ENCODE peak calls at places on chromosome 18, in four cellular contexts. T is iPS-NIHi11, J is GM03348, Z is amniotic stem cell. R is an unnamed sample.

GRCh38 chr18:58937913-58938312 is 73.2 kb downstream of the ZNF532 start:
- DNase-seq in J (peak), Z (no peak), T (no peak), R (no peak)

GRCh38 chr18:48896875-48897511 is 53.8 kb downstream of the SMAD7 start:
- DNase-seq in Z (no peak), T (peak), J (peak), R (no peak)

GRCh38 chr18:31506024-31506742 is 8.2 kb downstream of the DSG2 start:
- DNase-seq in J (peak), Z (no peak), T (no peak), R (no peak)

GRCh38 chr18:13539050-13539449 is 187.3 kb downstream of the FAM210A start:
- DNase-seq in J (no peak), T (no peak), Z (no peak), R (no peak)

GRCh38 chr18:62829936-62830335 is 114.6 kb downstream of the PHLPP1 start:
- DNase-seq in J (no peak), T (no peak), Z (no peak), R (no peak)

GRCh38 chr18:21686282-21687105 is 18.1 kb downstream of the ABHD3 start:
- DNase-seq in J (no peak), T (no peak), Z (no peak), R (no peak)

GRCh38 chr18:51151568-51152511 is 45.6 kb downstream of the MEX3C start:
- DNase-seq in T (no peak), J (no peak), Z (no peak), R (no peak)

GRCh38 chr18:33467531-33467930 is 27.0 kb upstream of the CCDC178 start:
- DNase-seq in T (no peak), J (no peak), Z (no peak), R (no peak)

GRCh38 chr18:46322941-46323340 is 218.8 kb downstream of the HAUS1 start:
- DNase-seq in Z (no peak), J (no peak), T (no peak), R (no peak)

GRCh38 chr18:3383381-3383915 is 66.5 kb upstream of the TGIF1 start:
- DNase-seq in Z (no peak), T (no peak), J (no peak), R (no peak)

GRCh38 chr18:51010218-51010617 is 19.8 kb upstream of the SMAD4 start:
- DNase-seq in T (no peak), Z (no peak), J (no peak), R (no peak)

GRCh38 chr18:2529154-2529553 is 42.2 kb downstream of the METTL4 start:
- DNase-seq in J (no peak), T (peak), Z (no peak), R (no peak)

GRCh38 chr18:79617521-79618500 is 61.8 kb upstream of the CTDP1 start:
- DNase-seq in Z (no peak), T (no peak), J (no peak), R (no peak)